ENCODE peak calls at places on chromosomes 12 and 14, in five cellular contexts. K is progenitor cell of endocrine pancreas, I is SIG-M5, Q is epithelial cell of esophagus, H is naive B cell. V is an unnamed sample.

GRCh38 chr12:81263072-81263471 is 185.2 kb downstream of the ACSS3 start:
- DNase-seq in K (no peak), I (no peak), Q (no peak), H (no peak), V (no peak)

GRCh38 chr14:102427642-102428041 is 64.9 kb downstream of the TECPR2 start:
- DNase-seq in K (no peak), I (no peak), Q (no peak), H (no peak), V (no peak)

GRCh38 chr14:100608064-100608463 is 20.8 kb upstream of the BEGAIN start:
- DNase-seq in K (no peak), I (no peak), Q (no peak), H (no peak), V (no peak)

GRCh38 chr12:65941388-65941787 is 117.1 kb downstream of the HMGA2 start:
- DNase-seq in K (no peak), I (no peak), Q (peak; percentile 65), H (no peak), V (peak; percentile 95)

GRCh38 chr12:22272596-22272995 is 61.9 kb downstream of the ST8SIA1 start:
- DNase-seq in K (no peak), I (no peak), Q (no peak), H (no peak), V (no peak)

GRCh38 chr12:96249196-96250118 is 55.3 kb downstream of the ELK3 start:
- DNase-seq in K (no peak), I (no peak), Q (no peak), H (no peak), V (peak; percentile 69)

GRCh38 chr12:78293039-78293686 is 462.5 kb downstream of the NAV3 start:
- DNase-seq in K (no peak), I (no peak), Q (peak; percentile 61), H (no peak), V (peak; percentile 28)

GRCh38 chr12:93018610-93019009 is 89.5 kb upstream of the EEA1 start:
- DNase-seq in K (no peak), I (no peak), Q (no peak), H (no peak), V (no peak)

GRCh38 chr12:126742326-126742725 is 1524.6 kb upstream of the TMEM132C start:
- DNase-seq in K (no peak), I (no peak), Q (no peak), H (no peak), V (no peak)

GRCh38 chr12:19553177-19553576 is 113.9 kb downstream of the AEBP2 start:
- DNase-seq in K (no peak), I (no peak), Q (no peak), H (no peak), V (no peak)

GRCh38 chr12:114869091-114869834 is 185.3 kb upstream of the TBX3 start:
- DNase-seq in K (no peak), I (no peak), Q (no peak), H (no peak), V (peak; percentile 85)

GRCh38 chr12:29739279-29739991 is 44.3 kb downstream of the TMTC1 start:
- DNase-seq in K (no peak), I (no peak), Q (no peak), H (no peak), V (peak; percentile 93)

GRCh38 chr14:52042371-52043037 is 26.4 kb downstream of the NID2 start:
- DNase-seq in K (no peak), I (no peak), Q (no peak), H (no peak), V (no peak)

GRCh38 chr14:74258705-74259035 is 19.4 kb downstream of the VSX2 start:
- DNase-seq in K (no peak), I (no peak), Q (no peak), H (no peak), V (no peak)

GRCh38 chr12:67483871-67484554 is 164.5 kb upstream of the DYRK2 start:
- DNase-seq in K (no peak), I (no peak), Q (peak; percentile 69), H (no peak), V (no peak)

GRCh38 chr14:103541944-103542544 is 13.0 kb downstream of the TRMT61A start:
- DNase-seq in K (no peak), I (no peak), Q (no peak), H (no peak), V (no peak)

GRCh38 chr12:26845057-26845666 is 12.2 kb upstream of the ITPR2 start:
- DNase-seq in K (peak; percentile 50), I (no peak), Q (peak; percentile 46), H (no peak), V (peak; percentile 34)

GRCh38 chr14:30991408-30991807 is 34.0 kb upstream of the AP4S1 start:
- DNase-seq in K (no peak), I (no peak), Q (no peak), H (no peak), V (no peak)

V was measured in IMR-90.